ENCODE peak calls at places on chromosomes 4 and X, in seven cellular contexts. U, W, I, Q, D, F and G are unnamed samples.

GRCh38 chrX:133533249-133533648 is 118.0 kb upstream of the GPC4 start:
- DNase-seq in D (no peak), W (no peak), I (no peak), F (no peak), Q (no peak), U (no peak), G (no peak)

GRCh38 chrX:81957318-81957717 is 755.4 kb downstream of the SH3BGRL start:
- DNase-seq in D (no peak), U (no peak), F (no peak), Q (no peak), W (no peak), I (no peak), G (no peak)

GRCh38 chrX:1763294-1763693 is 148.4 kb downstream of the ASMT start:
- DNase-seq in F (no peak), Q (no peak), W (no peak), U (no peak), D (no peak), I (peak), G (no peak)

GRCh38 chrX:51144828-51145442 is 187.7 kb upstream of the NUDT10 start:
- DNase-seq in W (no peak), D (peak), I (peak), U (no peak), F (no peak), Q (no peak), G (no peak)

GRCh38 chrX:129704491-129704890 is 34.3 kb upstream of the XPNPEP2 start:
- DNase-seq in F (no peak), D (no peak), U (no peak), I (no peak), W (no peak), Q (no peak), G (no peak)

GRCh38 chrX:10416424-10416823 is 204.0 kb downstream of the MID1 start:
- DNase-seq in W (no peak), D (no peak), Q (no peak), I (no peak), F (no peak), U (no peak), G (no peak)

GRCh38 chr4:1167244-1167949 is 5.0 kb downstream of the SPON2 start:
- DNase-seq in W (peak), U (peak), Q (peak), I (no peak), F (peak), D (peak), G (peak)

GRCh38 chrX:45749375-45749774 is 548.7 kb upstream of the DIPK2B start:
- DNase-seq in U (no peak), Q (no peak), F (no peak), D (peak), I (no peak), W (no peak), G (no peak)

GRCh38 chr4:148015058-148015457 is 283.2 kb downstream of the ARHGAP10 start:
- DNase-seq in I (no peak), D (no peak), W (no peak), Q (no peak), F (no peak), U (no peak), G (no peak)

GRCh38 chr4:56619160-56619559 is 61.9 kb downstream of the HOPX start:
- DNase-seq in U (no peak), W (no peak), I (peak), Q (no peak), F (no peak), D (peak), G (no peak)

GRCh38 chrX:151680805-151681204 is 14.5 kb upstream of the PRRG3 start:
- DNase-seq in Q (peak), U (peak), F (peak), D (peak), I (peak), W (peak), G (peak)

GRCh38 chr4:137467537-137467936 is 64.8 kb downstream of the PCDH18 start:
- DNase-seq in W (no peak), D (no peak), U (no peak), F (no peak), Q (no peak), I (no peak), G (no peak)

GRCh38 chr4:687048-687974 is 1.6 kb downstream of the SLC49A3 start:
- DNase-seq in I (peak), F (no peak), W (peak), U (no peak), Q (no peak), D (peak), G (no peak)

GRCh38 chrX:110734894-110735541 is 60.6 kb downstream of the CHRDL1 start:
- DNase-seq in I (no peak), F (no peak), D (peak), Q (no peak), W (no peak), U (no peak), G (no peak)

GRCh38 chr4:71304289-71304850 is 34.5 kb upstream of the SLC4A4 start:
- DNase-seq in D (no peak), Q (no peak), F (peak), U (no peak), I (no peak), W (no peak), G (no peak)

GRCh38 chr4:5972571-5972970 is 45.7 kb downstream of the C4orf50 start:
- DNase-seq in W (no peak), F (no peak), Q (no peak), U (no peak), D (no peak), I (no peak), G (no peak)

GRCh38 chr4:109302366-109303140 is at the start of gene COL25A1:
- DNase-seq in U (peak), Q (no peak), W (peak), F (no peak), I (no peak), D (peak), G (peak)

GRCh38 chr4:51943221-51943620 is 76.9 kb downstream of the LRRC66 start:
- DNase-seq in I (no peak), U (no peak), D (no peak), W (no peak), Q (no peak), F (no peak), G (no peak)

GRCh38 chr4:143455211-143455610 is 58.3 kb upstream of the SMARCA5 start:
- DNase-seq in F (no peak), I (no peak), D (no peak), Q (no peak), U (no peak), W (no peak), G (no peak)